ENCODE peak calls at places on chromosomes 4 and X, in five cellular contexts. R, S, T, M and H are unnamed samples.

GRCh38 chr4:70372760-70373159 is 10.2 kb upstream of the SMR3B start:
- DNase-seq in R (no peak), S (no peak), T (no peak), M (no peak), H (no peak)

GRCh38 chrX:68487254-68487653 is 11.6 kb upstream of the YIPF6 start:
- DNase-seq in R (no peak), S (no peak), T (no peak), M (no peak), H (no peak)

GRCh38 chr4:40722576-40723161 is 27.1 kb upstream of the NSUN7 start:
- DNase-seq in R (no peak), S (no peak), T (peak; percentile 36), M (no peak), H (no peak)

GRCh38 chr4:150280081-150280950 is 202.1 kb downstream of the DCLK2 start:
- DNase-seq in R (peak; percentile 71), S (peak; percentile 66), T (no peak), M (no peak), H (peak; percentile 79)

GRCh38 chrX:14039344-14039743 is 9.7 kb upstream of the GEMIN8 start:
- DNase-seq in R (no peak), S (peak; percentile 34), T (peak; percentile 61), M (peak; percentile 23), H (peak; percentile 76)

GRCh38 chrX:125096870-125097269 is 222.8 kb upstream of the TEX13C start:
- DNase-seq in R (no peak), S (no peak), T (no peak), M (no peak), H (no peak)

GRCh38 chrX:71637848-71638247 is 19.5 kb upstream of the CXCR3 start:
- DNase-seq in R (peak; percentile 1), S (no peak), T (no peak), M (no peak), H (peak; percentile 45)

GRCh38 chr4:112889619-112890294 is 159.7 kb upstream of the ANK2 start:
- DNase-seq in R (peak; percentile 9), S (no peak), T (no peak), M (no peak), H (peak; percentile 90)

GRCh38 chrX:132153166-132153565 is 25.3 kb upstream of the FRMD7 start:
- DNase-seq in R (no peak), S (no peak), T (no peak), M (no peak), H (no peak)

GRCh38 chrX:258291-259040 is 22.7 kb upstream of the PLCXD1 start:
- DNase-seq in R (no peak), S (no peak), T (no peak), M (no peak), H (no peak)

GRCh38 chr4:53196872-53197759 is 168.7 kb downstream of the SCFD2 start:
- DNase-seq in R (peak; percentile 76), S (peak; percentile 74), T (no peak), M (no peak), H (peak; percentile 97)

GRCh38 chr4:52059372-52059771 is 8.3 kb downstream of the SPATA18 start:
- DNase-seq in R (no peak), S (no peak), T (peak; percentile 23), M (no peak), H (peak; percentile 83)

GRCh38 chr4:142402925-142403324 is 443.2 kb downstream of the INPP4B start:
- DNase-seq in R (peak; percentile 11), S (no peak), T (no peak), M (no peak), H (peak; percentile 76)

GRCh38 chrX:86137071-86137470 is 11.2 kb upstream of the DACH2 start:
- DNase-seq in R (no peak), S (no peak), T (no peak), M (no peak), H (no peak)

GRCh38 chr4:156537275-156537674 is 434.3 kb downstream of the PDGFC start:
- DNase-seq in R (no peak), S (no peak), T (no peak), M (no peak), H (no peak)

GRCh38 chr4:151417766-151418376 is 8.9 kb downstream of the FHIP1A start:
- DNase-seq in R (no peak), S (peak; percentile 54), T (no peak), M (no peak), H (no peak)

GRCh38 chr4:172515266-172515879 is 653.2 kb upstream of the GALNT7 start:
- DNase-seq in R (no peak), S (peak; percentile 54), T (no peak), M (no peak), H (no peak)

GRCh38 chr4:77395481-77395880 is 210.1 kb upstream of the CXCL13 start:
- DNase-seq in R (no peak), S (no peak), T (no peak), M (no peak), H (no peak)

GRCh38 chrX:153511784-153512500 is 5.5 kb upstream of the ATP2B3 start:
- DNase-seq in R (no peak), S (no peak), T (no peak), M (no peak), H (no peak)

GRCh38 chr4:179867300-179867878 is 2375.8 kb upstream of the TENM3 start:
- DNase-seq in R (no peak), S (peak; percentile 95), T (peak; percentile 51), M (no peak), H (peak; percentile 64)

GRCh38 chr4:144659493-144659892 is 13.5 kb downstream of the HHIP start:
- DNase-seq in R (no peak), S (no peak), T (no peak), M (no peak), H (no peak)

GRCh38 chr4:61210186-61210939 is 10.2 kb downstream of the ADGRL3 start:
- DNase-seq in R (no peak), S (peak; percentile 76), T (no peak), M (no peak), H (no peak)

GRCh38 chr4:182628540-182628939 is 288.6 kb downstream of the DCTD start:
- DNase-seq in R (no peak), S (no peak), T (no peak), M (no peak), H (no peak)

GRCh38 chr4:5885733-5886132 is 7.2 kb downstream of the CRMP1 start:
- DNase-seq in R (no peak), S (no peak), T (no peak), M (no peak), H (no peak)

GRCh38 chr4:5883916-5884315 is 9.0 kb downstream of the CRMP1 start:
- DNase-seq in R (no peak), S (no peak), T (no peak), M (no peak), H (no peak)

GRCh38 chr4:5884804-5885203 is 8.1 kb downstream of the CRMP1 start:
- DNase-seq in R (no peak), S (no peak), T (no peak), M (no peak), H (no peak)

GRCh38 chr4:5881340-5881739 is 11.5 kb downstream of the CRMP1 start:
- DNase-seq in R (no peak), S (peak; percentile 33), T (no peak), M (no peak), H (no peak)

GRCh38 chr4:5882947-5883346 is 9.9 kb downstream of the CRMP1 start:
- DNase-seq in R (no peak), S (peak; percentile 64), T (no peak), M (no peak), H (no peak)
- H3K4me1 ChIP-seq in R (no peaks in the 10 kb centered on the region), S (no peaks in the 10 kb centered on the region), T (peaks cover 6% of the 10 kb centered on the region), M (no peaks in the 10 kb centered on the region), H (no peaks in the 10 kb centered on the region)

DNA sequence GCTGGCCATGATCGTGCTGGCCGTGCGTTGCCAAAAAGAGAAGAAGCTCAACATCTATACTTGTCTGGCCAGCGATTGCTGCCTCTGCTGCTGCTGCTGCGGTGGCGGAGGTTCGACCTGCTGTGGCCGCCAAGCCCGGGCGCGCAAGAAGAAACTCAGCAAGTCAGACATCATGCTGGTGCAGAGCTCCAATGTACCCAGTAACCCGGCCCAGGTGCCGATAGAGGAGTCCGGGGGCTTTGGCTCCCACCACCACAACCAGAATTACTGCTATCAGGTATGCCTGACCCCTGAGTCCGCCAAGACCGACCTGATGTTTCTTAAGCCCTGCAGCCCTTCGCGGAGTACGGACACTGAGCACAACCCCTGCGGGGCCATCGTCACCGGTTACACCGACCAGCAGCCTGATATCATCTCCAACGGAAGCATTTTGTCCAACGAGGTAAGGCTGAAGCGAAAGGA is 3.3 kb downstream of the PCDH10 start:
- DNase-seq in R (no peak), S (peak; percentile 25), T (no peak), M (no peak), H (peak; percentile 56)
- H3K4me1 ChIP-seq in R (no peaks in the 10 kb centered on the region), S (no peaks in the 10 kb centered on the region), T (peaks cover 8% of the 10 kb centered on the region), M (no peaks in the 10 kb centered on the region), H (peaks cover 35% of the 10 kb centered on the region)

GRCh38 chr4:148442830-148443549 is 776 bp upstream of the NR3C2 start:
- DNase-seq in R (no peak), S (no peak), T (peak; percentile 42), M (peak; percentile 27), H (peak; percentile 28)

GRCh38 chr4:148441986-148442829 is at the start of gene NR3C2:
- DNase-seq in R (peak; percentile 75), S (peak; percentile 99), T (peak; percentile 99), M (peak; percentile 95), H (peak; percentile 99)

GRCh38 chr4:148444296-148445070 is 2.3 kb upstream of the NR3C2 start:
- DNase-seq in R (peak; percentile 10), S (peak; percentile 66), T (peak; percentile 40), M (peak; percentile 32), H (peak; percentile 34)

GRCh38 chr4:148443550-148444295 is 1.5 kb upstream of the NR3C2 start:
- DNase-seq in R (no peak), S (peak; percentile 6), T (peak; percentile 40), M (no peak), H (peak; percentile 44)

DNA sequence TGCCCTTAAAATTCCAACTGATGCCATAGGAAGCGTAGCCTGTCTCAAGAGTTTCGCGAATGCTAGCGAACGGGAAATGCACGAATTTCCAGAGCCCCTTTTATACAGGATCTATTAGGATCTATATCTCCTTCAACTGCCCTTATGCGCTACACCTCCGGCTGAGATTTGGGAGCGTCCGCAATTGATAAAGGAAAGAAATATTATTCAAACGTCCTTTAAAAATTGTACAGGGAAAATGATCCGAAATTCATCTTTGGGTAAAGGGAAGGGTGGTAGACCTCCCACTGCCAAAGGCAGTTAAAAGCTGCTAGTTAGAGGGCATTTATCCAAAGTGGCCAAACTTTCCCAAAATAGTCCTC is 609 bp downstream of the NR3C2 start:
- DNase-seq in R (no peak), S (no peak), T (no peak), M (no peak), H (peak; percentile 11)
- H3K4me1 ChIP-seq in R (peaks cover 31% of the 10 kb centered on the region), S (no peaks in the 10 kb centered on the region), T (peaks cover 14% of the 10 kb centered on the region), M (peaks cover 43% of the 10 kb centered on the region), H (peaks cover 8% of the 10 kb centered on the region)

GRCh38 chr4:143417679-143418403 is 81.2 kb downstream of the GAB1 start:
- DNase-seq in R (no peak), S (no peak), T (no peak), M (no peak), H (no peak)
- H3K4me1 ChIP-seq in R (no peaks in the 10 kb centered on the region), S (no peaks in the 10 kb centered on the region), T (peaks cover 4% of the 10 kb centered on the region), M (no peaks in the 10 kb centered on the region), H (peaks cover 16% of the 10 kb centered on the region)

GRCh38 chr4:119081943-119082342 is 53.7 kb upstream of the MYOZ2 start:
- DNase-seq in R (no peak), S (no peak), T (no peak), M (no peak), H (no peak)

GRCh38 chr4:119081542-119081859 is 54.1 kb upstream of the MYOZ2 start:
- DNase-seq in R (no peak), S (no peak), T (no peak), M (no peak), H (no peak)

GRCh38 chr4:119087121-119087520 is 48.5 kb upstream of the MYOZ2 start:
- DNase-seq in R (no peak), S (no peak), T (no peak), M (no peak), H (peak; percentile 46)

GRCh38 chr4:119082661-119083060 is 53.0 kb upstream of the MYOZ2 start:
- DNase-seq in R (no peak), S (no peak), T (no peak), M (no peak), H (no peak)

GRCh38 chr4:119084503-119084902 is 51.1 kb upstream of the MYOZ2 start:
- DNase-seq in R (no peak), S (no peak), T (no peak), M (no peak), H (no peak)
- H3K4me1 ChIP-seq in R (peaks cover 13% of the 10 kb centered on the region), S (no peaks in the 10 kb centered on the region), T (peaks cover 27% of the 10 kb centered on the region), M (no peaks in the 10 kb centered on the region), H (peaks cover 5% of the 10 kb centered on the region)